ENCODE peak calls at places on chromosomes 7 and 10, in four cellular contexts. One of them, this sample, is unnamed.

GRCh38 chr10:121418126-121418777 is 180.0 kb downstream of the FGFR2 start:
- DNase-seq in GM12878: no peak
- DNase-seq in GM12891: no peak
- DNase-seq in K562: no peak
- DNase-seq in this sample: no peak

GRCh38 chr10:90674927-90675326 is 182.9 kb downstream of the HTR7 start:
- DNase-seq in GM12878: no peak
- DNase-seq in GM12891: no peak
- DNase-seq in K562: no peak
- DNase-seq in this sample: no peak

GRCh38 chr10:132558516-132559413 is 21.2 kb downstream of the INPP5A start:
- DNase-seq in GM12878: no peak
- DNase-seq in GM12891: no peak
- DNase-seq in K562: no peak
- DNase-seq in this sample: no peak

GRCh38 chr7:143289421-143289820 is 1.3 kb downstream of the CASP2 start:
- DNase-seq in GM12878: no peak
- DNase-seq in GM12891: no peak
- DNase-seq in K562: no peak
- DNase-seq in this sample: no peak

GRCh38 chr7:133053321-133053891 is 28.5 kb downstream of the CHCHD3 start:
- DNase-seq in GM12878: no peak
- DNase-seq in GM12891: no peak
- DNase-seq in K562: no peak
- DNase-seq in this sample: no peak

GRCh38 chr7:4144171-4144701 is 537.9 kb upstream of the FOXK1 start:
- DNase-seq in GM12878: no peak
- DNase-seq in GM12891: no peak
- DNase-seq in K562: no peak
- DNase-seq in this sample: no peak

GRCh38 chr10:126509211-126509610 is 120.9 kb upstream of the ADAM12 start:
- DNase-seq in GM12878: no peak
- DNase-seq in GM12891: no peak
- DNase-seq in K562: no peak
- DNase-seq in this sample: no peak

GRCh38 chr10:129968020-129968861 is 4.2 kb upstream of the EBF3 start:
- DNase-seq in GM12878: no peak
- DNase-seq in GM12891: no peak
- DNase-seq in K562: no peak
- DNase-seq in this sample: no peak

GRCh38 chr10:1746796-1747195 is 9.5 kb upstream of the ADARB2 start:
- DNase-seq in GM12878: no peak
- DNase-seq in GM12891: no peak
- DNase-seq in K562: no peak
- DNase-seq in this sample: no peak

GRCh38 chr10:44956176-44956575 is 3.4 kb upstream of the RASSF4 start:
- DNase-seq in GM12878: no peak
- DNase-seq in GM12891: no peak
- DNase-seq in K562: no peak
- DNase-seq in this sample: no peak

GRCh38 chr10:124565565-124566221 is 104.1 kb downstream of the LHPP start:
- DNase-seq in GM12878: no peak
- DNase-seq in GM12891: peak
- DNase-seq in K562: peak
- DNase-seq in this sample: no peak

GRCh38 chr10:69415951-69416350 is 767 bp downstream of the TACR2 start:
- DNase-seq in GM12878: no peak
- DNase-seq in GM12891: no peak
- DNase-seq in K562: no peak
- DNase-seq in this sample: no peak

GRCh38 chr7:137231167-137231566 is 112.4 kb downstream of the PTN start:
- DNase-seq in GM12878: no peak
- DNase-seq in GM12891: no peak
- DNase-seq in K562: no peak
- DNase-seq in this sample: no peak

GRCh38 chr7:47518827-47519226 is 63.1 kb downstream of the TNS3 start:
- DNase-seq in GM12878: no peak
- DNase-seq in GM12891: no peak
- DNase-seq in K562: no peak
- DNase-seq in this sample: no peak

GRCh38 chr10:51881213-51881612 is 181.8 kb upstream of the CSTF2T start:
- DNase-seq in GM12878: no peak
- DNase-seq in GM12891: no peak
- DNase-seq in K562: no peak
- DNase-seq in this sample: no peak

GRCh38 chr10:51878695-51879094 is 179.3 kb upstream of the CSTF2T start:
- DNase-seq in GM12878: no peak
- DNase-seq in GM12891: no peak
- DNase-seq in K562: no peak
- DNase-seq in this sample: no peak

GRCh38 chr10:51877636-51878035 is 178.2 kb upstream of the CSTF2T start:
- DNase-seq in GM12878: no peak
- DNase-seq in GM12891: no peak
- DNase-seq in K562: no peak
- DNase-seq in this sample: no peak

GRCh38 chr10:51876979-51877378 is 177.6 kb upstream of the CSTF2T start:
- DNase-seq in GM12878: no peak
- DNase-seq in GM12891: no peak
- DNase-seq in K562: no peak
- DNase-seq in this sample: no peak

DNA sequence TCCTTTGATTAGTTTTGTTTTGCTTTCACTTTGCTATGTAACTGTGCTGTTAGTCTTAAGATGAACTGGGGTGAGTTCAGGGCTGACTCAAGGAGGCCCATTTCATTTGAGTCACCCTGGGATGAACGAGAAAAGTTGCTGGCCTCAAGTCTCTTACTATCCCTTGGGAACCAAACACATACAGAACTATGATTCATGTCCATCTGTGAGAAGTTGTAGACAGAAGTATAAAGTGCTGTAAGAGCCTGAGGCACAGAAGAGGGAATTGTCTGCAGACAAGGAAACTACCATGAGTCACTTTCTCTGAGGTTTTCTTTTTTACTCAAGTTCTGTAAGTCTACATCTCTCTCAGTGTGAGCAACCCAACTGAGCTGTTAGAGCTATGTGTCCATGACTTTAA is 179.8 kb upstream of the CSTF2T start:
- DNase-seq in GM12878: peak
- DNase-seq in GM12891: no peak
- DNase-seq in K562: no peak
- DNase-seq in this sample: no peak
- TF ChIP-seq TAF1 in GM12878: no peak
- TF ChIP-seq TAF1 in GM12891: no peak
- TF ChIP-seq TAF1 in K562: no peak
- TF ChIP-seq TAF1 in this sample: no peak

GRCh38 chr10:88946200-88946599 is 6.4 kb downstream of the ACTA2 start:
- DNase-seq in GM12878: no peak
- DNase-seq in GM12891: no peak
- DNase-seq in K562: no peak
- DNase-seq in this sample: no peak

GRCh38 chr10:88946965-88947590 is 5.5 kb downstream of the ACTA2 start:
- DNase-seq in GM12878: no peak
- DNase-seq in GM12891: no peak
- DNase-seq in K562: no peak
- DNase-seq in this sample: no peak

GRCh38 chr10:88941026-88941425 is 11.5 kb downstream of the ACTA2 start:
- DNase-seq in GM12878: no peak
- DNase-seq in GM12891: no peak
- DNase-seq in K562: no peak
- DNase-seq in this sample: no peak

GRCh38 chr10:88944813-88945212 is 7.8 kb downstream of the ACTA2 start:
- DNase-seq in GM12878: no peak
- DNase-seq in GM12891: no peak
- DNase-seq in K562: no peak
- DNase-seq in this sample: no peak

DNA sequence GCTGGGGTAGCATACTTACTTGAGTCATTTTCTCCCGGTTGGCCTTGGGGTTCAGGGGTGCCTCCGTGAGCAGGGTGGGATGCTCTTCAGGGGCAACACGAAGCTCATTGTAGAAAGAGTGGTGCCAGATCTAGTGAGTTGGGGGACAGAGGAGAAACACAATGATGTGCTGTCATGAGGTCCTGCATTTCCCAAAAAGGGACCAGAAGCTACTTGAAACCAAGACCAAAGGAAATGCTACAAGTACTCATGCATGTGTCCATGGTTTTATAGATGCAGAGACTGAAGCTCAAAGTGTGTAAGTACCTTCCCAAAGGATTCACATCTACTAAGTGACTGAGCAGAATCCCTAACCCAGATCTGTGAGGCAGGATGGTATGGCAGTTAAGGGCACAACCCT is 8.8 kb downstream of the ACTA2 start:
- DNase-seq in GM12878: no peak
- DNase-seq in GM12891: no peak
- DNase-seq in K562: no peak
- DNase-seq in this sample: no peak
- TF ChIP-seq POLR2AphosphoS5 in GM12878: no peak
- TF ChIP-seq POLR2AphosphoS5 in GM12891: no peak
- TF ChIP-seq POLR2AphosphoS5 in K562: no peak
- TF ChIP-seq POLR2AphosphoS5 in this sample: no peak

GRCh38 chr10:88008866-88009470 is 145.5 kb downstream of the PTEN start:
- DNase-seq in GM12878: no peak
- DNase-seq in GM12891: no peak
- DNase-seq in K562: no peak
- DNase-seq in this sample: no peak
- TF ChIP-seq TAF1 in GM12878: no peak
- TF ChIP-seq TAF1 in GM12891: no peak
- TF ChIP-seq TAF1 in K562: no peak
- TF ChIP-seq TAF1 in this sample: no peak

DNA sequence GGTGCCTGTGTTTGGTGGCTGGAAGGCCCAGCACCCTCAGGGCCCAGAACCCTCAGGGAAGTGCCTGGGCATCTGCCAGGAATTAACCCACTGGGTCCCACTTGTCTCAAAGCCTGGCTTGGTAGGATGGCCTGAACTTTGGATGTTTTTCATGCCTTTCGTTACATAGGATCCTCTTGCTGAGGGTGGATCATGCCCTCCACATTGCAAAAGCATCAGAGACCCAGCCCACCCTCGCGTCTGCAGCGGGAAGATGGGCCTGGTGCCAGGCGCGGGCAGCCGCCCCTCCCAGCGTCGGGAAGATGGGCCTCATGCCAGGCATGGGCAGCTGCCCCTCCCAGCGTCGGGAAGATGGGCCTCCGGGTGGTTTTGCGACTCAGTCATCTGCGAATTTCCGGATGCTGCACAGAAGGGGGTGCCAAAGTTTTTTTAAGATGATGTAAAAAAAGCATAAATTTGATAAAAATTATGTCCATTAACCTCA is 51.9 kb upstream of the PRKAR1B start:
- DNase-seq in GM12878: no peak
- DNase-seq in GM12891: no peak
- DNase-seq in K562: no peak
- DNase-seq in this sample: no peak
- TF ChIP-seq POLR2AphosphoS5 in GM12878: no peak
- TF ChIP-seq POLR2AphosphoS5 in GM12891: no peak
- TF ChIP-seq POLR2AphosphoS5 in K562: no peak
- TF ChIP-seq POLR2AphosphoS5 in this sample: no peak